ENCODE peak calls at places on chromosomes 7 and 10, in four cellular contexts. One of them, this sample, is unnamed.

GRCh38 chr7:2493205-2493604 is 17.0 kb upstream of the GRIFIN start:
- DNase-seq in neural progenitor cell: no peak
- DNase-seq in stomach: no peak
- DNase-seq in kidney epithelial cell: no peak
- DNase-seq in this sample: no peak

GRCh38 chr7:28835800-28836199 is 122.3 kb downstream of the TRIL start:
- DNase-seq in neural progenitor cell: no peak
- DNase-seq in stomach: no peak
- DNase-seq in kidney epithelial cell: no peak
- DNase-seq in this sample: no peak

GRCh38 chr10:47047577-47048532 is 136.6 kb downstream of the PTPN20 start:
- DNase-seq in neural progenitor cell: peak
- DNase-seq in kidney epithelial cell: no peak
- DNase-seq in stomach: peak
- DNase-seq in this sample: peak

GRCh38 chr7:148234715-148235114 is 355.9 kb upstream of the C7orf33 start:
- DNase-seq in stomach: no peak
- DNase-seq in kidney epithelial cell: no peak
- DNase-seq in neural progenitor cell: no peak
- DNase-seq in this sample: no peak

GRCh38 chr10:14749051-14749809 is 25.5 kb downstream of the FAM107B start:
- DNase-seq in kidney epithelial cell: no peak
- DNase-seq in neural progenitor cell: no peak
- DNase-seq in stomach: peak
- DNase-seq in this sample: no peak

GRCh38 chr7:148824864-148825263 is 59.2 kb downstream of the EZH2 start:
- DNase-seq in stomach: no peak
- DNase-seq in kidney epithelial cell: no peak
- DNase-seq in neural progenitor cell: no peak
- DNase-seq in this sample: no peak

GRCh38 chr10:49594594-49594993 is 15.5 kb upstream of the SLC18A3 start:
- DNase-seq in neural progenitor cell: peak
- DNase-seq in stomach: peak
- DNase-seq in kidney epithelial cell: no peak
- DNase-seq in this sample: peak

GRCh38 chr10:15745748-15746147 is 26.0 kb upstream of the ITGA8 start:
- DNase-seq in kidney epithelial cell: no peak
- DNase-seq in neural progenitor cell: no peak
- DNase-seq in stomach: no peak
- DNase-seq in this sample: no peak

GRCh38 chr7:103113164-103113563 is 35.7 kb downstream of the NAPEPLD start:
- DNase-seq in kidney epithelial cell: peak
- DNase-seq in stomach: no peak
- DNase-seq in neural progenitor cell: no peak
- DNase-seq in this sample: peak

GRCh38 chr7:90999989-91000979 is 263.9 kb upstream of the FZD1 start:
- DNase-seq in kidney epithelial cell: no peak
- DNase-seq in neural progenitor cell: peak
- DNase-seq in stomach: no peak
- DNase-seq in this sample: no peak

DNA sequence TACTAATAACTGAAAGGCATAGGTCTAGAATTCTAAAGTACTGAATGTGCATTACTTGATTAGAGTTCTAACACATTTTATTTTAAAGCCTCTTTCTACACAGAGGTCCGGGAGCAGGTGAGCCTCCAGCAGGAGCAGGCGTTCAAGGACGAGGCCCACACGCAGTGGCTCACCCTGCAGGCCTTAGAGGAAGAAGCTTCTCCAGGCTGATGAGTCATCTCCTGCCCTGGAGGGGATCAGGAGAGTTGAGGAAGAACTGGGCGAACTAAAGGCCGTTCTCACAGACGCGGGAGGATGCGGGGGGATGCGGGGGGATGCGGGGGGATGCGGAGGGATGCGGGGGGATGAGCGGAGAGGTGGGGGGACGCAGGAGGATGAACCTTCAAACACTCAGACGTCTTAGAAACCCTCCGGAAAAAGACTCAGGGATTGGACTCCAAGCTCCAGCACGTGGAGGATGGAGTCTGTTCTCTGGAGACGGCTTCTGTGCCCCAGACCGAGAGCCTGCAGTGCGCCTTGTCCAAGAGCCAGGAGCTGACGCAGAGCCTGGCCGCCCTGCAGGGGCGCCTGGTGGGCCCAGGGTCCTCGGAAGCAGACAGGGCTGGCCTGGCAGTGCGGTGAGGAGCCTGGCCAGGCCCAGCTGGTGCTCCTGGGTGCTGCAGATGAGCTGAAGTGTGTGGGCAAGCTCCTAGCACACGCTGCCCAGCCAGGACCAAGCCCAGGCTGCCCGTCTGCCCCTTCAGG is 433.7 kb upstream of the TPK1 start:
- DNase-seq in neural progenitor cell: no peak
- DNase-seq in stomach: no peak
- DNase-seq in kidney epithelial cell: no peak
- DNase-seq in this sample: peak
- H3K4me3 ChIP-seq in neural progenitor cell: no peak
- H3K4me3 ChIP-seq in stomach: no peak
- H3K4me3 ChIP-seq in kidney epithelial cell: no peak
- H3K4me3 ChIP-seq in this sample: no peak

GRCh38 chr7:95396136-95397032 is at the start of gene PON3:
- DNase-seq in kidney epithelial cell: no peak
- DNase-seq in stomach: peak
- DNase-seq in neural progenitor cell: no peak
- DNase-seq in this sample: peak
- TF ChIP-seq CTCF in kidney epithelial cell: no peak
- TF ChIP-seq CTCF in stomach: no peak
- TF ChIP-seq CTCF in neural progenitor cell: no peak
- TF ChIP-seq CTCF in this sample: peak

GRCh38 chr7:134783294-134784069 is 4.0 kb downstream of the CALD1 start:
- DNase-seq in kidney epithelial cell: no peak
- DNase-seq in neural progenitor cell: no peak
- DNase-seq in stomach: no peak
- DNase-seq in this sample: no peak
- H3K4me3 ChIP-seq in kidney epithelial cell: no peak
- H3K4me3 ChIP-seq in neural progenitor cell: no peak
- H3K4me3 ChIP-seq in stomach: peak
- H3K4me3 ChIP-seq in this sample: no peak

GRCh38 chr7:86664486-86664885 is 20.8 kb downstream of the GRM3 start:
- DNase-seq in neural progenitor cell: no peak
- DNase-seq in stomach: no peak
- DNase-seq in kidney epithelial cell: no peak
- DNase-seq in this sample: no peak

GRCh38 chr7:86664991-86665390 is 21.3 kb downstream of the GRM3 start:
- DNase-seq in kidney epithelial cell: no peak
- DNase-seq in stomach: no peak
- DNase-seq in neural progenitor cell: no peak
- DNase-seq in this sample: no peak

GRCh38 chr7:86665669-86666068 is 22.0 kb downstream of the GRM3 start:
- DNase-seq in neural progenitor cell: no peak
- DNase-seq in stomach: no peak
- DNase-seq in kidney epithelial cell: no peak
- DNase-seq in this sample: no peak

GRCh38 chr7:86668315-86668714 is 24.6 kb downstream of the GRM3 start:
- DNase-seq in kidney epithelial cell: no peak
- DNase-seq in stomach: no peak
- DNase-seq in neural progenitor cell: peak
- DNase-seq in this sample: no peak

DNA sequence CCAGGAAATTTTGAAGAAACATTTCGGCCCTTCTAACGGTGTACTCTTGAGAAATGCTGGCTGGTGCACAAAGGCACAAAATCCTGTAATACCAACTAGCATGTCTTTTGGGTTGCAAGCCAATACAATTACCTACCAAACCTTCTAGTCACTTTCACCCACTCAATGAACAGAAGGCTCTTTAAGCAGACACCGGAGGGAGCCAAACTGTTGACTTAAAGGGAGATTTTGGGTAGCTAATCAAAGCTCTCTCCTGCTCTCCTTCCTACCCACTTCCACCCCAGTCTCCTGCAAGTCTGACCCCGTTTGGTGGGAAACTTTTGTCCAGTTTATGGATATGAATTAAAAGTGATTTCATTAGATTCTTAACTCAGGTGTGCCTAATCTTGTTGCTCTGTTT is 24.0 kb downstream of the GRM3 start:
- DNase-seq in stomach: no peak
- DNase-seq in kidney epithelial cell: no peak
- DNase-seq in neural progenitor cell: peak
- DNase-seq in this sample: no peak
- TF ChIP-seq CTCF in stomach: no peak
- TF ChIP-seq CTCF in kidney epithelial cell: no peak
- TF ChIP-seq CTCF in neural progenitor cell: peak
- TF ChIP-seq CTCF in this sample: no peak

DNA sequence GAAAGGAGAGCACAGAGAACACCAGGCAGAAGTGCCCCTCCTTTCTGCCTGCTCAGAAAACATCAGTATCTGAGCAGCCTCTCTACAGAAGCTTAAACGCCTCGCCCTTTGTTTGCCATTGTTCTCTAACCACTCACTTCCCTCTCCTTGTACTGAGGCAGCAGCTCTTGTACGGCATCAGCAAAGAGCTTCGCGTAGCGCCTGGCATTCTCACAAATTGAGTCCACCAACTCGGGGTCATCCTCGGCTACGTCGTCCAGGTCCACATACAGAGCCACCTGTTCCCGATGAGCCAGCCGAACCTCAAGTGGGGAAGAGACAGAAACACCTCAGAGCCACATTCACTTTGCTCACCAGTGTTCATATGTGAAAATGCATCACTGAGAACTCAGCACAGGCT is 1.7 kb downstream of the MCM7 start:
- DNase-seq in stomach: no peak
- DNase-seq in neural progenitor cell: peak
- DNase-seq in kidney epithelial cell: no peak
- DNase-seq in this sample: peak
- H3K4me3 ChIP-seq in stomach: peak
- H3K4me3 ChIP-seq in neural progenitor cell: peak
- H3K4me3 ChIP-seq in kidney epithelial cell: peak
- H3K4me3 ChIP-seq in this sample: peak

DNA sequence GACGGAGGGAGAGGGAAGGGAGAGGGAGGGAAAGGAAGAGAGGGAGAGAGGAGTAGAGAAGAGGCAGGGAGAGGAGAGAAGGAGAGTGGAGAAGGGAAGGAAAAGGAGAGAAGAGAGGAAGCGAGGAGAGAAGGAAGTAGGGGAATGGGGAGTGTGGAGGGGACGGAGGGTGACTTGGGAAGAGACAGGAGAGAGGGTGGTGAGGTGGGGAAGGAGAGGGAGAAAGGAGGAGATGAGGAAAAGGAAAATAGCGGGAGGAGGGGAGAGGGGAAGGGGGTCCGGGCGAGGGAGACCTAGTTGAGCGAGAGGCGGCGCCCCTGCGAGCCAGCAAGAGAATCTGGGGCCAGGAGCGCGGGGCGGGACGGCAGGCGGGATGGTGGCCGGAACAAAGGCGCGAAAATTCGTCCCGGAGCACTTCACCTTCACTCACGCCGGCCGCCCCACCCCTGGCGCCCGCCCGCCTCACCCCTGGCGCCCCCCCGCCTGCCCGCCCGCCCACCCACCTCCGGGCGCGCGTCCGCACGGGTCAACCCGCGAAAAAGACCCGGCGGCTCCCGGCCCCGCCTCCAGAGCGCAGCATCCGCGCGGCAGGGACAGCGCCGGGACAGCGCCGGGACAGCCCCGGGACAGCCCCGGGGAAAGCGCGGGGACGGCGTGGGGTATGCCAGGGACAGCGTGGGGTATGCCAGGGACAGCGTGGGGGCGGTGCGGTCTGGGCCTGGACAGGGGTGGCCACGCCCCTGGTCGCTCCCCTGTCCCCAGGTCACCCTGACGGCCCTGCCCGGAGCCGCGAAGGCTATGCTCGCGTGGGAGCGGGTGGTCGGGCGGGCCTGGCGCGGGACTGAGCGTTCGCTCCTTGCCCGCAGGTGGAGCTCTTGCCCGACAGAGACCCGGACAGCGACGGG is 4.2 kb downstream of the VSTM2A start:
- DNase-seq in kidney epithelial cell: no peak
- DNase-seq in neural progenitor cell: peak
- DNase-seq in stomach: no peak
- DNase-seq in this sample: peak
- TF ChIP-seq CTCF in kidney epithelial cell: peak
- TF ChIP-seq CTCF in neural progenitor cell: peak
- TF ChIP-seq CTCF in stomach: no peak
- TF ChIP-seq CTCF in this sample: peak

GRCh38 chr7:155810607-155811559 is 1.4 kb downstream of the SHH start:
- DNase-seq in neural progenitor cell: peak
- DNase-seq in kidney epithelial cell: no peak
- DNase-seq in stomach: no peak
- DNase-seq in this sample: no peak

GRCh38 chr7:155813125-155813524 is 862 bp upstream of the SHH start:
- DNase-seq in stomach: no peak
- DNase-seq in kidney epithelial cell: no peak
- DNase-seq in neural progenitor cell: no peak
- DNase-seq in this sample: no peak

GRCh38 chr7:155811560-155811894 is 736 bp downstream of the SHH start:
- DNase-seq in neural progenitor cell: peak
- DNase-seq in kidney epithelial cell: no peak
- DNase-seq in stomach: peak
- DNase-seq in this sample: peak

GRCh38 chr7:155813791-155814568 is 1.7 kb upstream of the SHH start:
- DNase-seq in kidney epithelial cell: no peak
- DNase-seq in stomach: no peak
- DNase-seq in neural progenitor cell: no peak
- DNase-seq in this sample: no peak

GRCh38 chr7:155811895-155812761 is at the start of gene SHH:
- DNase-seq in neural progenitor cell: peak
- DNase-seq in stomach: no peak
- DNase-seq in kidney epithelial cell: no peak
- DNase-seq in this sample: no peak
- H3K4me3 ChIP-seq in neural progenitor cell: peak
- H3K4me3 ChIP-seq in stomach: peak
- H3K4me3 ChIP-seq in kidney epithelial cell: peak
- H3K4me3 ChIP-seq in this sample: no peak

GRCh38 chr7:38327597-38327996 is 54.2 kb upstream of the TARP start:
- DNase-seq in neural progenitor cell: no peak
- DNase-seq in kidney epithelial cell: no peak
- DNase-seq in stomach: no peak
- DNase-seq in this sample: no peak
- TF ChIP-seq CTCF in neural progenitor cell: no peak
- TF ChIP-seq CTCF in kidney epithelial cell: no peak
- TF ChIP-seq CTCF in stomach: no peak
- TF ChIP-seq CTCF in this sample: no peak